ENCODE peak calls at places on chromosomes 4 and X, in ten cellular contexts. T is immature natural killer cell, L is occipital lobe, G is left lung, N is NCI-H146, F is foreskin melanocyte, V is AG04450, U is activated T-cell treated with anti-CD3 and anti-CD28 coated beads for 48 hours, P is fibroblast of mammary gland, X is astrocyte of the hippocampus. M is an unnamed sample.

GRCh38 chrX:351736-352135 is 33.1 kb upstream of the GTPBP6 start:
- DNase-seq in T (no peak), L (no peak), G (no peak), N (no peak), F (no peak), V (no peak), U (no peak), P (no peak), X (no peak), M (no peak)

GRCh38 chr4:48557478-48557877 is 67.4 kb downstream of the ZAR1 start:
- DNase-seq in T (no peak), L (no peak), G (no peak), N (peak), F (no peak), V (no peak), U (no peak), P (peak), X (peak), M (no peak)

GRCh38 chr4:13159041-13159620 is 325.0 kb downstream of the RAB28 start:
- DNase-seq in T (no peak), L (no peak), G (no peak), N (no peak), F (peak), V (no peak), U (no peak), P (peak), X (no peak), M (no peak)

GRCh38 chrX:80807606-80808159 is 2.0 kb downstream of the BRWD3 start:
- DNase-seq in T (peak), L (no peak), G (no peak), N (no peak), F (no peak), V (no peak), U (no peak), P (no peak), X (peak), M (peak)

GRCh38 chr4:156201050-156201449 is 247.4 kb upstream of the CTSO start:
- DNase-seq in T (no peak), L (no peak), G (no peak), N (no peak), F (no peak), V (no peak), U (no peak), P (no peak), X (no peak), M (no peak)

GRCh38 chr4:20839957-20840356 is 139.7 kb downstream of the PACRGL start:
- DNase-seq in T (no peak), L (no peak), G (no peak), N (no peak), F (peak), V (peak), U (no peak), P (peak), X (peak), M (no peak)

GRCh38 chr4:24778427-24779225 is 16.7 kb upstream of the SOD3 start:
- DNase-seq in T (no peak), L (no peak), G (no peak), N (no peak), F (no peak), V (peak), U (no peak), P (peak), X (peak), M (peak)

GRCh38 chr4:5821665-5822358 is 71.1 kb downstream of the CRMP1 start:
- DNase-seq in T (no peak), L (peak), G (no peak), N (no peak), F (no peak), V (no peak), U (no peak), P (no peak), X (no peak), M (no peak)

GRCh38 chr4:20158195-20158594 is 93.5 kb upstream of the SLIT2 start:
- DNase-seq in T (no peak), L (no peak), G (no peak), N (no peak), F (no peak), V (no peak), U (no peak), P (no peak), X (no peak), M (no peak)

GRCh38 chrX:136028383-136028984 is 43.2 kb downstream of the SLC9A6 start:
- DNase-seq in T (peak), L (no peak), G (no peak), N (peak), F (peak), V (no peak), U (no peak), P (peak), X (peak), M (peak)

GRCh38 chr4:38456096-38456495 is 207.9 kb upstream of the KLF3 start:
- DNase-seq in T (no peak), L (no peak), G (no peak), N (no peak), F (no peak), V (no peak), U (no peak), P (no peak), X (no peak), M (no peak)

GRCh38 chr4:111283066-111283677 is 660.3 kb upstream of the PITX2 start:
- DNase-seq in T (no peak), L (no peak), G (no peak), N (peak), F (peak), V (peak), U (peak), P (peak), X (peak), M (peak)

GRCh38 chr4:77358315-77358928 is 201.4 kb downstream of the CCNG2 start:
- DNase-seq in T (no peak), L (peak), G (no peak), N (no peak), F (peak), V (no peak), U (no peak), P (peak), X (peak), M (peak)

GRCh38 chrX:143754183-143754582 is 33.6 kb upstream of the SPANXN2 start:
- DNase-seq in T (no peak), L (no peak), G (no peak), N (no peak), F (no peak), V (no peak), U (no peak), P (no peak), X (no peak), M (no peak)

GRCh38 chr4:7687006-7687405 is 252.3 kb upstream of the PSAPL1 start:
- DNase-seq in T (no peak), L (no peak), G (no peak), N (no peak), F (no peak), V (no peak), U (no peak), P (no peak), X (no peak), M (no peak)

GRCh38 chr4:101355767-101356702 is 8.7 kb upstream of the PPP3CA start:
- DNase-seq in T (no peak), L (no peak), G (no peak), N (no peak), F (peak), V (peak), U (no peak), P (peak), X (peak), M (peak)

GRCh38 chr4:88283661-88284377 is 542 bp downstream of the PPM1K start:
- DNase-seq in T (peak), L (peak), G (peak), N (peak), F (peak), V (no peak), U (peak), P (peak), X (peak), M (peak)

GRCh38 chrX:116862340-116862739 is 399.6 kb upstream of the CT83 start:
- DNase-seq in T (no peak), L (no peak), G (no peak), N (no peak), F (no peak), V (no peak), U (no peak), P (no peak), X (no peak), M (no peak)

GRCh38 chr4:44545781-44546180 is 97.2 kb upstream of the KCTD8 start:
- DNase-seq in T (no peak), L (no peak), G (no peak), N (no peak), F (no peak), V (no peak), U (no peak), P (no peak), X (no peak), M (no peak)